ENCODE peak calls at places on chromosomes 1 and 21, in five cellular contexts. One of them, this sample, is unnamed.

GRCh38 chr1:180598333-180598979 is 33.4 kb upstream of the XPR1 start:
- DNase-seq in left lung: no peak
- DNase-seq in K562: no peak
- DNase-seq in NCI-H1105 treated with DMSO at 0.1 percent for 48 hours: no peak
- DNase-seq in HEK293T: no peak
- DNase-seq in this sample: no peak

GRCh38 chr1:112870887-112871646 is 84.9 kb downstream of the SLC16A1 start:
- DNase-seq in NCI-H1105 treated with DMSO at 0.1 percent for 48 hours: peak
- DNase-seq in left lung: no peak
- DNase-seq in HEK293T: no peak
- DNase-seq in K562: no peak
- DNase-seq in this sample: no peak

GRCh38 chr1:202281316-202282016 is 60.3 kb downstream of the UBE2T start:
- DNase-seq in NCI-H1105 treated with DMSO at 0.1 percent for 48 hours: no peak
- DNase-seq in left lung: peak
- DNase-seq in HEK293T: no peak
- DNase-seq in K562: no peak
- DNase-seq in this sample: no peak

GRCh38 chr1:147580200-147580557 is 38.9 kb downstream of the BCL9 start:
- DNase-seq in NCI-H1105 treated with DMSO at 0.1 percent for 48 hours: no peak
- DNase-seq in left lung: no peak
- DNase-seq in K562: no peak
- DNase-seq in HEK293T: no peak
- DNase-seq in this sample: no peak

GRCh38 chr1:233790662-233791371 is 113.7 kb upstream of the SLC35F3 start:
- DNase-seq in HEK293T: peak
- DNase-seq in NCI-H1105 treated with DMSO at 0.1 percent for 48 hours: peak
- DNase-seq in left lung: no peak
- DNase-seq in K562: peak
- DNase-seq in this sample: peak

GRCh38 chr1:199283814-199284213 is 645.0 kb downstream of the PTPRC start:
- DNase-seq in left lung: no peak
- DNase-seq in HEK293T: no peak
- DNase-seq in NCI-H1105 treated with DMSO at 0.1 percent for 48 hours: no peak
- DNase-seq in K562: no peak
- DNase-seq in this sample: no peak

GRCh38 chr1:234281826-234282489 is 91.3 kb upstream of the COA6 start:
- DNase-seq in K562: no peak
- DNase-seq in left lung: no peak
- DNase-seq in HEK293T: no peak
- DNase-seq in NCI-H1105 treated with DMSO at 0.1 percent for 48 hours: no peak
- DNase-seq in this sample: no peak

GRCh38 chr1:206985162-206985749 is 15.0 kb upstream of the FCAMR start:
- DNase-seq in K562: no peak
- DNase-seq in left lung: no peak
- DNase-seq in NCI-H1105 treated with DMSO at 0.1 percent for 48 hours: no peak
- DNase-seq in HEK293T: no peak
- DNase-seq in this sample: no peak

GRCh38 chr1:7103322-7104052 is 318.2 kb downstream of the CAMTA1 start:
- DNase-seq in K562: no peak
- DNase-seq in HEK293T: no peak
- DNase-seq in left lung: no peak
- DNase-seq in NCI-H1105 treated with DMSO at 0.1 percent for 48 hours: no peak
- DNase-seq in this sample: no peak

GRCh38 chr1:42851960-42852607 is 5.7 kb downstream of the ZNF691 start:
- DNase-seq in HEK293T: no peak
- DNase-seq in NCI-H1105 treated with DMSO at 0.1 percent for 48 hours: no peak
- DNase-seq in K562: no peak
- DNase-seq in left lung: no peak
- DNase-seq in this sample: no peak

GRCh38 chr1:211643324-211644212 is 31.9 kb downstream of the NEK2 start:
- DNase-seq in NCI-H1105 treated with DMSO at 0.1 percent for 48 hours: peak
- DNase-seq in left lung: no peak
- DNase-seq in K562: peak
- DNase-seq in HEK293T: peak
- DNase-seq in this sample: peak

GRCh38 chr1:46512792-46513190 is 23.2 kb downstream of the DMBX1 start:
- DNase-seq in NCI-H1105 treated with DMSO at 0.1 percent for 48 hours: no peak
- DNase-seq in left lung: peak
- DNase-seq in K562: no peak
- DNase-seq in HEK293T: no peak
- DNase-seq in this sample: no peak

GRCh38 chr1:228045871-228046270 is 36.6 kb upstream of the ARF1 start:
- DNase-seq in NCI-H1105 treated with DMSO at 0.1 percent for 48 hours: no peak
- DNase-seq in left lung: no peak
- DNase-seq in HEK293T: no peak
- DNase-seq in K562: no peak
- DNase-seq in this sample: no peak

GRCh38 chr1:81242103-81242502 is 558.6 kb upstream of the ADGRL2 start:
- DNase-seq in left lung: no peak
- DNase-seq in NCI-H1105 treated with DMSO at 0.1 percent for 48 hours: no peak
- DNase-seq in K562: no peak
- DNase-seq in HEK293T: no peak
- DNase-seq in this sample: no peak

GRCh38 chr1:222880586-222880985 is 65.7 kb downstream of the DISP1 start:
- DNase-seq in K562: no peak
- DNase-seq in NCI-H1105 treated with DMSO at 0.1 percent for 48 hours: no peak
- DNase-seq in HEK293T: no peak
- DNase-seq in left lung: no peak
- DNase-seq in this sample: no peak

GRCh38 chr1:59685666-59686065 is 129.1 kb upstream of the HOOK1 start:
- DNase-seq in HEK293T: no peak
- DNase-seq in NCI-H1105 treated with DMSO at 0.1 percent for 48 hours: peak
- DNase-seq in K562: no peak
- DNase-seq in left lung: no peak
- DNase-seq in this sample: no peak

GRCh38 chr21:46111193-46111571 is 13.3 kb downstream of the COL6A2 start:
- DNase-seq in NCI-H1105 treated with DMSO at 0.1 percent for 48 hours: no peak
- DNase-seq in K562: no peak
- DNase-seq in left lung: peak
- DNase-seq in HEK293T: no peak
- DNase-seq in this sample: no peak

GRCh38 chr1:152047607-152047953 is 10.8 kb upstream of the S100A11 start:
- DNase-seq in K562: peak
- DNase-seq in left lung: no peak
- DNase-seq in HEK293T: no peak
- DNase-seq in NCI-H1105 treated with DMSO at 0.1 percent for 48 hours: no peak
- DNase-seq in this sample: no peak

GRCh38 chr1:79259390-79260336 is 253.1 kb upstream of the ADGRL4 start:
- DNase-seq in NCI-H1105 treated with DMSO at 0.1 percent for 48 hours: peak
- DNase-seq in HEK293T: peak
- DNase-seq in K562: no peak
- DNase-seq in left lung: no peak
- DNase-seq in this sample: no peak

GRCh38 chr1:3233031-3233430 is 164.0 kb downstream of the PRDM16 start:
- DNase-seq in HEK293T: no peak
- DNase-seq in NCI-H1105 treated with DMSO at 0.1 percent for 48 hours: no peak
- DNase-seq in left lung: no peak
- DNase-seq in K562: no peak
- DNase-seq in this sample: no peak